ENCODE peak calls at places on chromosomes 13 and 19, in five cellular contexts. U, O, I, K and T are unnamed samples. For H3K4me1, the result is how much of the 10 kb centered on the place peaks cover.

GRCh38 chr13:24671367-24672117 is 8.7 kb upstream of the ATP12A start:
- DNase-seq in I (no peak), O (peak), K (peak), U (no peak), T (peak)

GRCh38 chr19:16198363-16198636 is 589 bp downstream of the AP1M1 start:
- DNase-seq in I (no peak), O (no peak), K (no peak), U (no peak), T (no peak)

GRCh38 chr19:38970664-38971532 is 4.6 kb downstream of the FBXO17 start:
- DNase-seq in O (peak), U (no peak), I (no peak), K (peak), T (no peak)

GRCh38 chr13:43805071-43805468 is 18.3 kb upstream of the ENOX1 start:
- DNase-seq in I (no peak), U (no peak), O (peak), K (peak), T (no peak)

GRCh38 chr13:25415196-25415595 is 43.4 kb downstream of the ATP8A2 start:
- DNase-seq in U (no peak), K (no peak), O (no peak), I (no peak), T (no peak)

GRCh38 chr13:46134961-46135522 is 30.2 kb upstream of the CPB2 start:
- DNase-seq in U (no peak), K (no peak), I (no peak), O (peak), T (no peak)

GRCh38 chr19:33686246-33686645 is 64.5 kb downstream of the CHST8 start:
- DNase-seq in O (no peak), I (no peak), U (no peak), K (no peak), T (no peak)

GRCh38 chr13:84571264-84571663 is 689.0 kb upstream of the SLITRK1 start:
- DNase-seq in U (no peak), I (no peak), O (no peak), K (peak), T (no peak)

GRCh38 chr13:55553736-55554135 is 1587.0 kb upstream of the PRR20A start:
- DNase-seq in K (no peak), I (no peak), O (no peak), U (no peak), T (no peak)

GRCh38 chr19:366951-367350 is 22.4 kb upstream of the MIER2 start:
- DNase-seq in O (no peak), U (no peak), I (no peak), K (no peak), T (no peak)

GRCh38 chr13:98358933-98359332 is 181.9 kb upstream of the RNF113B start:
- DNase-seq in U (no peak), I (no peak), O (no peak), K (no peak), T (no peak)

GRCh38 chr19:33462112-33462726 is 59.4 kb downstream of the PEPD start:
- DNase-seq in U (no peak), O (no peak), I (no peak), K (no peak), T (no peak)

GRCh38 chr19:52923782-52924593 is 760 bp upstream of the ZNF888 start:
- DNase-seq in O (peak), U (peak), I (peak), K (no peak), T (no peak)

GRCh38 chr13:44312898-44313551 is 60.6 kb upstream of the SERP2 start:
- DNase-seq in K (no peak), U (no peak), I (no peak), O (peak), T (no peak)

GRCh38 chr13:110525328-110526319 is 35.9 kb downstream of the RAB20 start:
- DNase-seq in K (no peak), I (no peak), U (no peak), O (no peak), T (no peak)

GRCh38 chr19:35066691-35067563 is 25.4 kb downstream of the HPN start:
- DNase-seq in O (peak), I (peak), K (peak), U (peak), T (peak)

GRCh38 chr13:67120872-67121531 is 109.1 kb downstream of the PCDH9 start:
- DNase-seq in U (no peak), K (no peak), I (no peak), O (peak), T (no peak)

GRCh38 chr19:9934132-9934950 is 2.0 kb downstream of the OLFM2 start:
- DNase-seq in I (peak), K (peak), O (peak), U (no peak), T (peak)

GRCh38 chr13:113995051-113995601 is 21.2 kb upstream of the C13orf46 start:
- DNase-seq in U (no peak), O (no peak), K (no peak), I (no peak), T (no peak)

GRCh38 chr13:50355797-50356196 is 340.6 kb downstream of the KCNRG start:
- DNase-seq in I (no peak), O (no peak), U (no peak), K (no peak), T (no peak)

GRCh38 chr19:23758187-23759074 is at the start of gene ZNF681:
- DNase-seq in O (peak), U (peak), K (peak), I (peak), T (peak)

GRCh38 chr19:48239582-48240141 is 16.1 kb downstream of the CARD8 start:
- DNase-seq in O (no peak), U (no peak), K (no peak), I (no peak), T (no peak)

GRCh38 chr19:58044886-58045285 is 11.1 kb downstream of the ZSCAN1 start:
- DNase-seq in U (no peak), O (no peak), K (no peak), I (no peak), T (no peak)

GRCh38 chr19:5238700-5239099 is 101.9 kb downstream of the PTPRS start:
- DNase-seq in I (no peak), O (no peak), K (no peak), U (no peak), T (no peak)

GRCh38 chr13:44903596-44903995 is 85.7 kb downstream of the NUFIP1 start:
- DNase-seq in U (peak), O (peak), I (peak), K (no peak), T (peak)

GRCh38 chr19:37172368-37173366 is at the start of gene ZNF585A:
- DNase-seq in U (peak), K (peak), I (peak), O (peak), T (peak)

GRCh38 chr13:44429311-44429710 is 55.7 kb downstream of the SERP2 start:
- DNase-seq in O (no peak), K (no peak), U (no peak), I (no peak), T (no peak)

GRCh38 chr19:41161903-41162302 is 31.1 kb upstream of the CYP2S1 start:
- DNase-seq in U (no peak), O (no peak), I (no peak), K (peak), T (no peak)

GRCh38 chr13:86792153-86792651 is 879.0 kb upstream of the SLITRK5 start:
- DNase-seq in O (no peak), I (no peak), K (no peak), U (no peak), T (no peak)

GRCh38 chr19:43622956-43623355 is 3.5 kb upstream of the ZNF428 start:
- DNase-seq in U (no peak), O (no peak), I (no peak), K (no peak), T (no peak)

GRCh38 chr13:97468331-97468730 is 34.4 kb downstream of the RAP2A start:
- DNase-seq in U (no peak), K (peak), I (no peak), O (peak), T (no peak)

GRCh38 chr13:35699181-35699580 is 222.7 kb upstream of the MAB21L1 start:
- DNase-seq in K (no peak), O (peak), U (no peak), I (no peak), T (no peak)

GRCh38 chr13:29474991-29475390 is 120.5 kb downstream of the SLC7A1 start:
- DNase-seq in K (no peak), U (no peak), O (peak), I (no peak), T (no peak)

GRCh38 chr13:36965767-36966166 is 33.4 kb downstream of the ALG5 start:
- DNase-seq in U (no peak), I (no peak), O (peak), K (peak), T (no peak)

GRCh38 chr19:4657835-4658234 is 12.3 kb downstream of the MYDGF start:
- DNase-seq in I (no peak), O (no peak), U (no peak), K (no peak), T (no peak)

GRCh38 chr13:105541565-105541964 is 993.9 kb downstream of the EFNB2 start:
- DNase-seq in I (no peak), K (no peak), O (no peak), U (no peak), T (no peak)

GRCh38 chr19:42092350-42092749 is 16.4 kb downstream of the ZNF574 start:
- DNase-seq in I (no peak), K (peak), O (no peak), U (no peak), T (no peak)

GRCh38 chr19:45097776-45098520 is 5.0 kb downstream of the PPP1R37 start:
- DNase-seq in O (peak), U (no peak), I (peak), K (peak), T (peak)

GRCh38 chr13:51802601-51803000 is 1.4 kb downstream of the DHRS12 start:
- DNase-seq in U (no peak), O (no peak), K (no peak), I (no peak), T (no peak)
- H3K27ac ChIP-seq in U (peak), O (no peak), K (peak), I (peak), T (peak)

GRCh38 chr13:112056739-112057433 is 10.1 kb upstream of the SOX1 start:
- DNase-seq in I (no peak), K (peak), U (no peak), O (no peak), T (no peak)
- H3K4me1 ChIP-seq in I (under half), K (under half), U (under half), O (under half), T (under half)

GRCh38 chr19:19530423-19530804 is 1.7 kb downstream of the YJEFN3 start:
- DNase-seq in O (no peak), U (no peak), K (no peak), I (no peak), T (no peak)
- H3K27ac ChIP-seq in O (no peak), U (no peak), K (no peak), I (no peak), T (no peak)

GRCh38 chr19:17751103-17751911 is at the start of gene FCHO1:
- DNase-seq in O (no peak), U (no peak), K (no peak), I (peak), T (no peak)

GRCh38 chr19:17751912-17752273 is 616 bp downstream of the FCHO1 start:
- DNase-seq in I (no peak), K (no peak), O (no peak), U (no peak), T (no peak)

GRCh38 chr19:17754634-17755532 is 3.6 kb downstream of the FCHO1 start:
- DNase-seq in I (no peak), O (no peak), U (no peak), K (no peak), T (no peak)

GRCh38 chr19:17753976-17754375 is 2.7 kb downstream of the FCHO1 start:
- DNase-seq in K (peak), I (no peak), O (no peak), U (no peak), T (no peak)

DNA sequence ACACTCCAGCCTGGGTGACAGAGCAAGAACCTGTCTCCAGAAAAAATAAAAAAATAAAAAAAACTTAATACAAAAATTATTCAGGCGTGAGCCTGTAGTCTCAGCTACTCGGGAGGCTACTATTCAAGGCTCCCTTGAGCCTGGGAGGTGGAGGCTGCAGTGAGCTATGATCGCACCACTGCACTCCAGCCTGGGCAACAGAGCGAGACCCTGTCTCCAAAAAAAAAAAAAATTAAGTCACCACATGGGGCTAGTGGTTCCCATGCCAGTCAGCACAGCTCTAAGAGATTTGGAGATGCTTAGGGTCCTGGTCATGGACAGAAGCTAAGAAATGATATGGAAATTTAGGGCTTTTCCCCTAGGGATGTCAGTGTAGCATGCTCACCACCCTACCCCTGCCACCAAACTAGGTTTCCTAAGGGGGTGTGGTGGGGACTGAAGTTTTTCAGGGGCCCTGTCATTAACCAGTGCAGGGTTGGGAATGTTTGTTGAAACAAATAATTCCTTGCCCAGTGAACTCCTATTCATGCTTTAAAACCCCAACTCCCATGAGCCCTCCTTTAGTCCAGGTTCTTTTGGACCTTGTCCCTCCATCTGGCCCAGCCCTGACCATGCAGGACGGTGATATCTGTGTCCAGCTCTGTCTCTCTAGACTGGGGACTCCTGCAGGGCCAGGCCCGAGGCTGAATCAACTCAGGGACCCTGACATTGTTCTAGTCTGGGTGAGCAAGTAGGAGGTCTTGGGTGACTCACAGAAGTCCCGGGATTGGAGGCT is 1.8 kb downstream of the FCHO1 start:
- DNase-seq in I (no peak), K (no peak), U (no peak), O (no peak), T (no peak)
- H3K4me1 ChIP-seq in I (under half), K (under half), U (under half), O (under half), T (under half)

GRCh38 chr19:46289724-46290619 is 6.9 kb upstream of the HIF3A start:
- DNase-seq in U (no peak), I (no peak), K (no peak), O (no peak), T (no peak)
- H3K27ac ChIP-seq in U (no peak), I (peak), K (no peak), O (peak), T (no peak)

GRCh38 chr19:7999376-7999775 is 6.1 kb downstream of the ELAVL1 start:
- DNase-seq in U (no peak), I (no peak), K (no peak), O (no peak), T (no peak)
- H3K4me1 ChIP-seq in U (under half), I (half or more), K (under half), O (under half), T (under half)

DNA sequence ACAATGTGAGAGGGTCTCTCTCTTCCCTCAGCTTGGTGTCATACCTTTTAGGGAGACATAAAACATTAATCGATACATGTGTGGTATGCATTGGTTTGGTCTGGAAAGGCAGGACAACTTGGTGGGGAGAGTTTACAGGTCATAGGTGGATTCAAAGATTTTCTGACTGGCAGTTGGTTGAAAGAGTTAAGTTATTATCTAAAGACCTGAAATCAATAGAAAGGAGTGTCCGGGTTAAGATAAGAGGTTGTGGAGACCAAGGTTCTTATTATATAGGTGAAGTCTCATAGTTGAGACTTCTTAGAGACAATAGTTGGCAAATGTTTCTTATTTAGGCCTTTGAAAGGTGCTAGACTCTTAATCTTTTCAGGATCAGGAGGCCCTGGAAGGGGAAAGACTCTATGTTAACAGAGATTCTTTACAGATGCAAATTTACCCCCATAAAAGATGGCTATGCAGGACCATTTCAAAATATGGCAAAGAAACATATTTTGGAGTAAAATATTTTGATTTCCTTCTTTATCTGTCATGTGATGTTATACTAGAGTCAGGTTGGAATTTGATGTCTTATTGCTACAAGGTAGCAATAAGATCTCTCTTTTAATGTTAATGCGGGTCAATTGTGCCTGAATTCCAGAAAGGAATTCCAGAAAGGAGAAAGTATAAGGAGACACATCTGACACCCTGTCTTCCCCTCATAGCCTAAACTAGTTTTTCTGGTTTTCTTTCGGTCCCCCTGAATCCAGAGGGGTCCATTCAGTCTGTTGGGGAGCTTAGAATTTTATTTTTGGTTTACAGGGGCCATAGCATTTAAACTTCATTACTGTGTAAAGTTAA is 59.2 kb upstream of the RCBTB2 start:
- DNase-seq in O (no peak), I (no peak), U (no peak), K (no peak), T (no peak)
- H3K27ac ChIP-seq in O (no peak), I (no peak), U (no peak), K (no peak), T (no peak)

GRCh38 chr13:40186636-40187323 is 479.7 kb downstream of the FOXO1 start:
- DNase-seq in U (no peak), K (no peak), O (no peak), I (no peak), T (no peak)
- H3K4me1 ChIP-seq in U (under half), K (under half), O (under half), I (under half), T (under half)